ENCODE peak calls at places on chromosomes 2 and 18, in seven cellular contexts. K is GM04504; V is stimulated activated CD4-positive, alpha-beta T cell treated with anti-CD3 and anti-CD28 coated beads, Interleukin-4, amount 100 ng/mL, for 4 hours; J is colonic mucosa; L is psoas muscle; Z is GM20000; M is HEK293T. W is an unnamed sample.

GRCh38 chr2:150127995-150128394 is 359.5 kb downstream of the RND3 start:
- DNase-seq in J (no peak), M (no peak), Z (no peak), K (no peak), V (no peak), L (no peak), W (no peak)

GRCh38 chr2:119393971-119394748 is 27.4 kb downstream of the DBI start:
- DNase-seq in L (no peak), K (no peak), J (no peak), V (no peak), M (no peak), Z (no peak), W (no peak)

GRCh38 chr2:157471078-157471477 is 27.2 kb upstream of the CYTIP start:
- DNase-seq in Z (peak; percentile 25), L (no peak), J (no peak), M (no peak), V (no peak), K (no peak), W (no peak)

GRCh38 chr18:23551978-23552377 is 34.3 kb downstream of the NPC1 start:
- DNase-seq in M (no peak), V (no peak), L (no peak), Z (no peak), J (no peak), K (no peak), W (no peak)

GRCh38 chr2:24110660-24111303 is 12.4 kb downstream of the PFN4 start:
- DNase-seq in M (no peak), K (no peak), J (no peak), V (no peak), Z (no peak), L (no peak), W (no peak)

GRCh38 chr2:201151127-201152074 is 31.5 kb upstream of the CASP10 start:
- DNase-seq in L (no peak), J (no peak), M (no peak), Z (peak; percentile 74), V (no peak), K (peak; percentile 74), W (no peak)

GRCh38 chr2:175154670-175155082 is 13.3 kb downstream of the ATF2 start:
- DNase-seq in M (no peak), J (no peak), V (no peak), K (peak; percentile 24), Z (peak; percentile 22), L (no peak), W (no peak)

GRCh38 chr18:36819621-36820020 is 9.2 kb downstream of the TPGS2 start:
- DNase-seq in M (no peak), J (no peak), K (no peak), L (no peak), V (no peak), Z (no peak), W (no peak)